ENCODE peak calls at places on chromosomes 12 and 14, in six cellular contexts. One of them, this sample, is unnamed.

GRCh38 chr12:31265722-31266121 is 60.2 kb downstream of the SINHCAF start:
- DNase-seq in neural progenitor cell: no peak
- DNase-seq in HCT116: no peak
- DNase-seq in GM23248: no peak
- DNase-seq in fibroblast of lung: no peak
- DNase-seq in IMR-90: no peak
- DNase-seq in this sample: no peak

GRCh38 chr12:7092229-7092985 is at the start of gene C1R:
- DNase-seq in fibroblast of lung: peak; percentile 87
- DNase-seq in HCT116: no peak
- DNase-seq in neural progenitor cell: peak; percentile 69
- DNase-seq in GM23248: peak; percentile 72
- DNase-seq in IMR-90: peak; percentile 92
- DNase-seq in this sample: peak; percentile 77

GRCh38 chr14:64423987-64424386 is 35.8 kb downstream of the MTHFD1 start:
- DNase-seq in IMR-90: peak; percentile 61
- DNase-seq in neural progenitor cell: no peak
- DNase-seq in HCT116: no peak
- DNase-seq in GM23248: peak; percentile 46
- DNase-seq in fibroblast of lung: peak; percentile 88
- DNase-seq in this sample: peak; percentile 18

GRCh38 chr12:19485240-19485639 is 45.9 kb downstream of the AEBP2 start:
- DNase-seq in neural progenitor cell: no peak
- DNase-seq in IMR-90: no peak
- DNase-seq in fibroblast of lung: no peak
- DNase-seq in HCT116: no peak
- DNase-seq in GM23248: no peak
- DNase-seq in this sample: no peak

GRCh38 chr12:108390495-108391203 is 51.5 kb upstream of the CMKLR1 start:
- DNase-seq in HCT116: no peak
- DNase-seq in neural progenitor cell: peak; percentile 54
- DNase-seq in GM23248: no peak
- DNase-seq in fibroblast of lung: no peak
- DNase-seq in IMR-90: no peak
- DNase-seq in this sample: no peak

GRCh38 chr12:3204716-3205617 is 127.8 kb downstream of the TSPAN9 start:
- DNase-seq in HCT116: no peak
- DNase-seq in IMR-90: no peak
- DNase-seq in GM23248: no peak
- DNase-seq in fibroblast of lung: no peak
- DNase-seq in neural progenitor cell: no peak
- DNase-seq in this sample: no peak

GRCh38 chr14:32507029-32507984 is 178.2 kb downstream of the AKAP6 start:
- DNase-seq in fibroblast of lung: peak; percentile 88
- DNase-seq in neural progenitor cell: no peak
- DNase-seq in HCT116: peak; percentile 33
- DNase-seq in GM23248: peak; percentile 93
- DNase-seq in IMR-90: peak; percentile 90
- DNase-seq in this sample: no peak

GRCh38 chr12:5768171-5768879 is 176.7 kb downstream of the ANO2 start:
- DNase-seq in HCT116: no peak
- DNase-seq in IMR-90: no peak
- DNase-seq in neural progenitor cell: no peak
- DNase-seq in GM23248: no peak
- DNase-seq in fibroblast of lung: no peak
- DNase-seq in this sample: no peak

GRCh38 chr12:123713398-123714301 is 1.5 kb downstream of the ATP6V0A2 start:
- DNase-seq in GM23248: peak; percentile 48
- DNase-seq in IMR-90: peak; percentile 10
- DNase-seq in HCT116: no peak
- DNase-seq in neural progenitor cell: no peak
- DNase-seq in fibroblast of lung: peak; percentile 21
- DNase-seq in this sample: no peak

GRCh38 chr14:93039649-93040315 is 75.9 kb downstream of the ITPK1 start:
- DNase-seq in IMR-90: no peak
- DNase-seq in fibroblast of lung: no peak
- DNase-seq in neural progenitor cell: no peak
- DNase-seq in HCT116: no peak
- DNase-seq in GM23248: no peak
- DNase-seq in this sample: no peak

GRCh38 chr14:45810152-45810872 is 557.3 kb upstream of the MIS18BP1 start:
- DNase-seq in IMR-90: no peak
- DNase-seq in GM23248: no peak
- DNase-seq in neural progenitor cell: peak; percentile 31
- DNase-seq in fibroblast of lung: no peak
- DNase-seq in HCT116: no peak
- DNase-seq in this sample: no peak

GRCh38 chr12:47367912-47368537 is 288.3 kb upstream of the AMIGO2 start:
- DNase-seq in neural progenitor cell: no peak
- DNase-seq in HCT116: no peak
- DNase-seq in fibroblast of lung: no peak
- DNase-seq in GM23248: no peak
- DNase-seq in IMR-90: no peak
- DNase-seq in this sample: no peak

GRCh38 chr14:101113108-101113612 is 209.6 kb upstream of the RTL1 start:
- DNase-seq in fibroblast of lung: no peak
- DNase-seq in GM23248: no peak
- DNase-seq in HCT116: no peak
- DNase-seq in IMR-90: no peak
- DNase-seq in neural progenitor cell: no peak
- DNase-seq in this sample: no peak

GRCh38 chr14:82447586-82447985 is 913.9 kb upstream of the SEL1L start:
- DNase-seq in GM23248: no peak
- DNase-seq in fibroblast of lung: no peak
- DNase-seq in neural progenitor cell: peak; percentile 52
- DNase-seq in IMR-90: no peak
- DNase-seq in HCT116: no peak
- DNase-seq in this sample: no peak

GRCh38 chr14:69763761-69764510 is 3.0 kb upstream of the SRSF5 start:
- DNase-seq in IMR-90: peak; percentile 44
- DNase-seq in fibroblast of lung: no peak
- DNase-seq in neural progenitor cell: no peak
- DNase-seq in GM23248: no peak
- DNase-seq in HCT116: no peak
- DNase-seq in this sample: no peak

GRCh38 chr14:93234798-93235197 is 27.7 kb downstream of the UBR7 start:
- DNase-seq in IMR-90: peak; percentile 85
- DNase-seq in fibroblast of lung: peak; percentile 89
- DNase-seq in neural progenitor cell: peak; percentile 13
- DNase-seq in GM23248: peak; percentile 96
- DNase-seq in HCT116: no peak
- DNase-seq in this sample: no peak

GRCh38 chr14:69263364-69263763 is 3.4 kb downstream of the GALNT16 start:
- DNase-seq in GM23248: peak; percentile 98
- DNase-seq in HCT116: no peak
- DNase-seq in IMR-90: peak; percentile 93
- DNase-seq in fibroblast of lung: peak; percentile 92
- DNase-seq in neural progenitor cell: no peak
- DNase-seq in this sample: no peak

GRCh38 chr12:74890237-74890599 is 319.4 kb downstream of the KCNC2 start:
- DNase-seq in neural progenitor cell: no peak
- DNase-seq in HCT116: peak; percentile 73
- DNase-seq in fibroblast of lung: peak; percentile 91
- DNase-seq in GM23248: peak; percentile 90
- DNase-seq in IMR-90: peak; percentile 92
- DNase-seq in this sample: no peak

GRCh38 chr12:109982211-109982610 is 14.0 kb downstream of the GIT2 start:
- DNase-seq in HCT116: no peak
- DNase-seq in IMR-90: peak; percentile 52
- DNase-seq in neural progenitor cell: no peak
- DNase-seq in fibroblast of lung: peak; percentile 71
- DNase-seq in GM23248: peak; percentile 79
- DNase-seq in this sample: no peak

GRCh38 chr12:106345739-106346138 is 11.8 kb upstream of the POLR3B start:
- DNase-seq in HCT116: peak; percentile 51
- DNase-seq in neural progenitor cell: peak; percentile 72
- DNase-seq in fibroblast of lung: peak; percentile 64
- DNase-seq in GM23248: peak; percentile 41
- DNase-seq in IMR-90: peak; percentile 40
- DNase-seq in this sample: no peak

GRCh38 chr12:46489951-46490388 is 117.4 kb upstream of the SLC38A2 start:
- DNase-seq in GM23248: no peak
- DNase-seq in IMR-90: no peak
- DNase-seq in fibroblast of lung: peak; percentile 45
- DNase-seq in HCT116: peak; percentile 93
- DNase-seq in neural progenitor cell: no peak
- DNase-seq in this sample: no peak

GRCh38 chr12:65280306-65280705 is 1.8 kb downstream of the MSRB3 start:
- DNase-seq in fibroblast of lung: peak; percentile 23
- DNase-seq in neural progenitor cell: no peak
- DNase-seq in IMR-90: peak; percentile 24
- DNase-seq in GM23248: peak; percentile 43
- DNase-seq in HCT116: no peak
- DNase-seq in this sample: no peak

GRCh38 chr12:47990351-47991105 is 13.7 kb downstream of the COL2A1 start:
- DNase-seq in neural progenitor cell: no peak
- DNase-seq in HCT116: no peak
- DNase-seq in IMR-90: peak; percentile 35
- DNase-seq in GM23248: no peak
- DNase-seq in fibroblast of lung: peak; percentile 2
- DNase-seq in this sample: peak; percentile 82

GRCh38 chr14:67987596-67987995 is 168.0 kb downstream of the RAD51B start:
- DNase-seq in fibroblast of lung: peak; percentile 99
- DNase-seq in neural progenitor cell: no peak
- DNase-seq in HCT116: no peak
- DNase-seq in IMR-90: peak; percentile 95
- DNase-seq in GM23248: peak; percentile 85
- DNase-seq in this sample: no peak

GRCh38 chr14:34181308-34181707 is 230.4 kb upstream of the EGLN3 start:
- DNase-seq in HCT116: no peak
- DNase-seq in neural progenitor cell: peak; percentile 38
- DNase-seq in GM23248: no peak
- DNase-seq in fibroblast of lung: no peak
- DNase-seq in IMR-90: no peak
- DNase-seq in this sample: no peak

GRCh38 chr14:71751264-71751663 is 181.0 kb upstream of the RGS6 start:
- DNase-seq in neural progenitor cell: no peak
- DNase-seq in HCT116: no peak
- DNase-seq in IMR-90: peak; percentile 53
- DNase-seq in GM23248: no peak
- DNase-seq in fibroblast of lung: peak; percentile 62
- DNase-seq in this sample: no peak

GRCh38 chr12:104360988-104361707 is 57.6 kb downstream of the EID3 start:
- DNase-seq in neural progenitor cell: no peak
- DNase-seq in fibroblast of lung: peak; percentile 68
- DNase-seq in HCT116: no peak
- DNase-seq in IMR-90: peak; percentile 33
- DNase-seq in GM23248: no peak
- DNase-seq in this sample: no peak

GRCh38 chr12:132143328-132144071 is 619 bp downstream of the DDX51 start:
- DNase-seq in HCT116: no peak
- DNase-seq in GM23248: peak; percentile 54
- DNase-seq in fibroblast of lung: no peak
- DNase-seq in IMR-90: no peak
- DNase-seq in neural progenitor cell: peak; percentile 34
- DNase-seq in this sample: peak; percentile 37

GRCh38 chr14:90548455-90548854 is 151.6 kb downstream of the CALM1 start:
- DNase-seq in neural progenitor cell: no peak
- DNase-seq in HCT116: no peak
- DNase-seq in IMR-90: no peak
- DNase-seq in GM23248: no peak
- DNase-seq in fibroblast of lung: no peak
- DNase-seq in this sample: no peak

GRCh38 chr14:64253672-64254071 is 40.5 kb downstream of the ESR2 start:
- DNase-seq in HCT116: no peak
- DNase-seq in GM23248: peak; percentile 67
- DNase-seq in fibroblast of lung: peak; percentile 70
- DNase-seq in neural progenitor cell: no peak
- DNase-seq in IMR-90: peak; percentile 92
- DNase-seq in this sample: no peak

GRCh38 chr12:95057431-95057830 is 16.0 kb downstream of the NR2C1 start:
- DNase-seq in IMR-90: no peak
- DNase-seq in HCT116: no peak
- DNase-seq in GM23248: no peak
- DNase-seq in neural progenitor cell: no peak
- DNase-seq in fibroblast of lung: peak; percentile 52
- DNase-seq in this sample: no peak
- H3K36me3 ChIP-seq in IMR-90: peaks cover 17% of the 10 kb centered on the region
- H3K36me3 ChIP-seq in HCT116: peaks cover 34% of the 10 kb centered on the region
- H3K36me3 ChIP-seq in GM23248: peaks cover 40% of the 10 kb centered on the region
- H3K36me3 ChIP-seq in neural progenitor cell: peaks cover 37% of the 10 kb centered on the region
- H3K36me3 ChIP-seq in fibroblast of lung: peaks cover 10% of the 10 kb centered on the region
- H3K36me3 ChIP-seq in this sample: peaks cover 87% of the 10 kb centered on the region

DNA sequence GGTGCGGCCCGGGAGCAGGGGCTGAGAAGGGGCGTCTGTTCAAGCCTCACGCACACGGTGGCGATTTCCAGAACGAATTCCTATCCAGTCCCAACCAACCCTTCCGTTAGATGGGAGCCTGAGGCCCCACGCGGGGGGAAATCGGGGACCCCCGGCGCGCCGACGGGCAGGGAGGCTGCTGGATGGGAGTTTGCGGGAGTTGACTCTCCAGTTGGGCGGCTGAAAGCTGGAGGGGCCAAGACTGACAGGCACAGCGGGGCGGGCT is 9.8 kb downstream of the EXOC3L4 start:
- DNase-seq in neural progenitor cell: no peak
- DNase-seq in GM23248: no peak
- DNase-seq in fibroblast of lung: no peak
- DNase-seq in IMR-90: no peak
- DNase-seq in HCT116: no peak
- DNase-seq in this sample: no peak
- H2AFZ ChIP-seq in neural progenitor cell: no peak overlapping the region
- H2AFZ ChIP-seq in GM23248: no peak overlapping the region
- H2AFZ ChIP-seq in fibroblast of lung: no peak overlapping the region
- H2AFZ ChIP-seq in IMR-90: peak overlapping the region; percentile 46
- H2AFZ ChIP-seq in HCT116: no peak overlapping the region
- H2AFZ ChIP-seq in this sample: no peak overlapping the region

GRCh38 chr14:106211489-106211888 is 685.1 kb downstream of the TMEM121 start:
- DNase-seq in neural progenitor cell: no peak
- DNase-seq in HCT116: no peak
- DNase-seq in GM23248: no peak
- DNase-seq in fibroblast of lung: no peak
- DNase-seq in IMR-90: no peak
- DNase-seq in this sample: no peak

GRCh38 chr14:106207316-106207715 is 680.9 kb downstream of the TMEM121 start:
- DNase-seq in fibroblast of lung: no peak
- DNase-seq in neural progenitor cell: no peak
- DNase-seq in GM23248: no peak
- DNase-seq in IMR-90: no peak
- DNase-seq in HCT116: no peak
- DNase-seq in this sample: no peak

GRCh38 chr14:106209745-106210144 is 683.4 kb downstream of the TMEM121 start:
- DNase-seq in fibroblast of lung: no peak
- DNase-seq in GM23248: no peak
- DNase-seq in IMR-90: no peak
- DNase-seq in HCT116: no peak
- DNase-seq in neural progenitor cell: no peak
- DNase-seq in this sample: peak; percentile 51

GRCh38 chr14:106210650-106211049 is 684.3 kb downstream of the TMEM121 start:
- DNase-seq in neural progenitor cell: no peak
- DNase-seq in HCT116: no peak
- DNase-seq in GM23248: no peak
- DNase-seq in fibroblast of lung: no peak
- DNase-seq in IMR-90: no peak
- DNase-seq in this sample: peak; percentile 89

GRCh38 chr14:106208794-106209193 is 682.4 kb downstream of the TMEM121 start:
- DNase-seq in HCT116: no peak
- DNase-seq in neural progenitor cell: no peak
- DNase-seq in GM23248: no peak
- DNase-seq in fibroblast of lung: no peak
- DNase-seq in IMR-90: no peak
- DNase-seq in this sample: no peak
- H3K9me3 ChIP-seq in HCT116: peaks cover 3% of the 10 kb centered on the region
- H3K9me3 ChIP-seq in neural progenitor cell: no peaks in the 10 kb centered on the region
- H3K9me3 ChIP-seq in GM23248: no peaks in the 10 kb centered on the region
- H3K9me3 ChIP-seq in fibroblast of lung: no peaks in the 10 kb centered on the region
- H3K9me3 ChIP-seq in IMR-90: peaks cover 36% of the 10 kb centered on the region
- H3K9me3 ChIP-seq in this sample: no peaks in the 10 kb centered on the region

GRCh38 chr14:88251650-88252049 is 71.4 kb downstream of the KCNK10 start:
- DNase-seq in GM23248: no peak
- DNase-seq in HCT116: no peak
- DNase-seq in fibroblast of lung: no peak
- DNase-seq in IMR-90: no peak
- DNase-seq in neural progenitor cell: no peak
- DNase-seq in this sample: no peak
- H3K36me3 ChIP-seq in GM23248: no peaks in the 10 kb centered on the region
- H3K36me3 ChIP-seq in HCT116: no peaks in the 10 kb centered on the region
- H3K36me3 ChIP-seq in fibroblast of lung: no peaks in the 10 kb centered on the region
- H3K36me3 ChIP-seq in IMR-90: no peaks in the 10 kb centered on the region
- H3K36me3 ChIP-seq in neural progenitor cell: no peaks in the 10 kb centered on the region
- H3K36me3 ChIP-seq in this sample: no peaks in the 10 kb centered on the region